ENCODE peak calls at places on chromosomes 6 and 20, in four cellular contexts. One of them, this sample, is unnamed.

GRCh38 chr6:39430968-39431523 is 108.5 kb upstream of the KCNK16 start:
- DNase-seq in GM23248: peak
- DNase-seq in T-cell: no peak
- DNase-seq in neural progenitor cell: peak
- DNase-seq in this sample: peak

GRCh38 chr6:108168501-108168979 is 2.7 kb downstream of the NR2E1 start:
- DNase-seq in neural progenitor cell: peak
- DNase-seq in T-cell: no peak
- DNase-seq in GM23248: peak
- DNase-seq in this sample: peak

GRCh38 chr6:5126214-5126613 is 41.1 kb downstream of the PPP1R3G start:
- DNase-seq in neural progenitor cell: no peak
- DNase-seq in GM23248: no peak
- DNase-seq in T-cell: no peak
- DNase-seq in this sample: peak

GRCh38 chr20:44411020-44411756 is 55.7 kb downstream of the HNF4A start:
- DNase-seq in T-cell: no peak
- DNase-seq in GM23248: no peak
- DNase-seq in neural progenitor cell: no peak
- DNase-seq in this sample: no peak

GRCh38 chr6:126447367-126447766 is 107.5 kb downstream of the CENPW start:
- DNase-seq in neural progenitor cell: no peak
- DNase-seq in T-cell: no peak
- DNase-seq in GM23248: no peak
- DNase-seq in this sample: no peak

GRCh38 chr20:63969851-63970713 is at the start of gene ZNF512B:
- DNase-seq in neural progenitor cell: peak
- DNase-seq in T-cell: no peak
- DNase-seq in GM23248: peak
- DNase-seq in this sample: peak

GRCh38 chr6:133705731-133706130 is 183.2 kb upstream of the TCF21 start:
- DNase-seq in T-cell: no peak
- DNase-seq in GM23248: peak
- DNase-seq in neural progenitor cell: no peak
- DNase-seq in this sample: peak

GRCh38 chr6:135014353-135014832 is 40.2 kb downstream of the HBS1L start:
- DNase-seq in neural progenitor cell: no peak
- DNase-seq in GM23248: no peak
- DNase-seq in T-cell: no peak
- DNase-seq in this sample: no peak

GRCh38 chr6:122184260-122184934 is 215.1 kb upstream of the HSF2 start:
- DNase-seq in T-cell: no peak
- DNase-seq in GM23248: peak
- DNase-seq in neural progenitor cell: peak
- DNase-seq in this sample: peak

GRCh38 chr6:97963148-97963680 is 680.2 kb upstream of the MMS22L start:
- DNase-seq in GM23248: peak
- DNase-seq in T-cell: no peak
- DNase-seq in neural progenitor cell: no peak
- DNase-seq in this sample: no peak

GRCh38 chr20:20772492-20773047 is 60.1 kb upstream of the RALGAPA2 start:
- DNase-seq in neural progenitor cell: no peak
- DNase-seq in GM23248: no peak
- DNase-seq in T-cell: no peak
- DNase-seq in this sample: no peak

GRCh38 chr6:26225848-26226590 is 138.8 kb downstream of the HFE start:
- DNase-seq in GM23248: no peak
- DNase-seq in T-cell: no peak
- DNase-seq in neural progenitor cell: no peak
- DNase-seq in this sample: no peak

GRCh38 chr6:26273673-26274595 is 91.1 kb upstream of the BTN3A2 start:
- DNase-seq in neural progenitor cell: no peak
- DNase-seq in GM23248: peak
- DNase-seq in T-cell: peak
- DNase-seq in this sample: peak

This sample was measured in EH.